ENCODE peak calls at places on chromosomes 16 and 17, in seven cellular contexts. One of them, this sample, is unnamed.
A peak's percentile ranks its signal among the peaks of the same experiment; 100 is the strongest.

GRCh38 chr16:74226361-74226979 is 70.1 kb upstream of the PSMD7 start:
- DNase-seq in posterior vena cava: no peak
- DNase-seq in caudate nucleus: no peak
- DNase-seq in HCT116: peak; percentile 16
- DNase-seq in left kidney: peak; percentile 25
- DNase-seq in heart right ventricle: no peak
- DNase-seq in NCI-H1092: peak; percentile 11
- DNase-seq in this sample: peak; percentile 24

GRCh38 chr16:67260426-67261063 is 11.8 kb downstream of the SLC9A5 start:
- DNase-seq in posterior vena cava: peak; percentile 43
- DNase-seq in heart right ventricle: no peak
- DNase-seq in left kidney: peak; percentile 78
- DNase-seq in NCI-H1092: peak; percentile 45
- DNase-seq in caudate nucleus: no peak
- DNase-seq in HCT116: no peak
- DNase-seq in this sample: peak; percentile 61

GRCh38 chr16:89918453-89919347 is at the start of gene MC1R:
- DNase-seq in NCI-H1092: peak; percentile 21
- DNase-seq in left kidney: peak; percentile 80
- DNase-seq in caudate nucleus: no peak
- DNase-seq in posterior vena cava: peak; percentile 85
- DNase-seq in HCT116: peak; percentile 26
- DNase-seq in heart right ventricle: peak; percentile 35
- DNase-seq in this sample: no peak

GRCh38 chr16:2969545-2970521 is 685 bp downstream of the PAQR4 start:
- DNase-seq in heart right ventricle: peak; percentile 55
- DNase-seq in HCT116: no peak
- DNase-seq in posterior vena cava: no peak
- DNase-seq in caudate nucleus: peak; percentile 64
- DNase-seq in NCI-H1092: no peak
- DNase-seq in left kidney: peak; percentile 79
- DNase-seq in this sample: peak; percentile 65

GRCh38 chr17:6800422-6801027 is 24.5 kb downstream of the FBXO39 start:
- DNase-seq in NCI-H1092: no peak
- DNase-seq in caudate nucleus: no peak
- DNase-seq in posterior vena cava: no peak
- DNase-seq in left kidney: no peak
- DNase-seq in heart right ventricle: no peak
- DNase-seq in HCT116: no peak
- DNase-seq in this sample: no peak

GRCh38 chr17:58272367-58273280 is 8.1 kb downstream of the MPO start:
- DNase-seq in posterior vena cava: peak; percentile 52
- DNase-seq in heart right ventricle: no peak
- DNase-seq in caudate nucleus: no peak
- DNase-seq in HCT116: no peak
- DNase-seq in left kidney: no peak
- DNase-seq in NCI-H1092: no peak
- DNase-seq in this sample: no peak

GRCh38 chr16:88936008-88936912 is 40.7 kb downstream of the CBFA2T3 start:
- DNase-seq in posterior vena cava: no peak
- DNase-seq in HCT116: no peak
- DNase-seq in caudate nucleus: no peak
- DNase-seq in left kidney: peak; percentile 42
- DNase-seq in NCI-H1092: no peak
- DNase-seq in heart right ventricle: peak; percentile 53
- DNase-seq in this sample: no peak

GRCh38 chr17:58303981-58304734 is 23.4 kb upstream of the MPO start:
- DNase-seq in posterior vena cava: peak; percentile 80
- DNase-seq in left kidney: peak; percentile 74
- DNase-seq in NCI-H1092: no peak
- DNase-seq in heart right ventricle: no peak
- DNase-seq in caudate nucleus: no peak
- DNase-seq in HCT116: peak; percentile 62
- DNase-seq in this sample: peak; percentile 84

This sample was measured in AG20443.